ENCODE peak calls at places on chromosomes 13 and 19, in six cellular contexts. Q is AG09319, V is psoas muscle, Z is mucosa of descending colon, A is body of pancreas, N is AG04449. W is an unnamed sample.

GRCh38 chr13:48493076-48493765 is 39.7 kb downstream of the RCBTB2 start:
- DNase-seq in Q (no peak), V (no peak), Z (no peak), A (no peak), N (no peak), W (no peak)

GRCh38 chr13:95784891-95785290 is 108.0 kb downstream of the DNAJC3 start:
- DNase-seq in Q (no peak), V (no peak), Z (no peak), A (no peak), N (no peak), W (no peak)

GRCh38 chr19:23698711-23699520 is 11.9 kb upstream of the ZNF675 start:
- DNase-seq in Q (no peak), V (no peak), Z (peak), A (peak), N (no peak), W (no peak)

GRCh38 chr19:6070179-6071102 is 39.9 kb downstream of the RFX2 start:
- DNase-seq in Q (no peak), V (no peak), Z (no peak), A (no peak), N (no peak), W (no peak)

GRCh38 chr13:78608705-78609463 is 5.5 kb upstream of the POU4F1 start:
- DNase-seq in Q (no peak), V (no peak), Z (no peak), A (no peak), N (no peak), W (no peak)

GRCh38 chr19:6654347-6655310 is 15.3 kb downstream of the TNFSF14 start:
- DNase-seq in Q (no peak), V (no peak), Z (peak), A (no peak), N (no peak), W (no peak)

GRCh38 chr13:67568205-67568604 is 338.1 kb upstream of the PCDH9 start:
- DNase-seq in Q (no peak), V (no peak), Z (no peak), A (no peak), N (no peak), W (no peak)

GRCh38 chr19:50300051-50300450 is 29.1 kb downstream of the KCNC3 start:
- DNase-seq in Q (no peak), V (no peak), Z (no peak), A (no peak), N (no peak), W (no peak)

GRCh38 chr13:49183672-49184315 is 36.3 kb upstream of the MLNR start:
- DNase-seq in Q (no peak), V (no peak), Z (no peak), A (no peak), N (no peak), W (no peak)

GRCh38 chr13:73952683-73953082 is 181.5 kb downstream of the KLF12 start:
- DNase-seq in Q (no peak), V (no peak), Z (no peak), A (no peak), N (no peak), W (no peak)

GRCh38 chr19:41860419-41861097 is 503 bp downstream of the RPS19 start:
- DNase-seq in Q (no peak), V (peak), Z (no peak), A (no peak), N (no peak), W (no peak)

GRCh38 chr19:33235996-33236350 is 10.3 kb upstream of the SLC7A10 start:
- DNase-seq in Q (no peak), V (peak), Z (no peak), A (no peak), N (no peak), W (no peak)

GRCh38 chr19:37931941-37932655 is 25.1 kb downstream of the SIPA1L3 start:
- DNase-seq in Q (no peak), V (peak), Z (peak), A (peak), N (no peak), W (no peak)

GRCh38 chr13:30690282-30691188 is 44.8 kb upstream of the ALOX5AP start:
- DNase-seq in Q (peak), V (peak), Z (peak), A (peak), N (peak), W (no peak)

DNA sequence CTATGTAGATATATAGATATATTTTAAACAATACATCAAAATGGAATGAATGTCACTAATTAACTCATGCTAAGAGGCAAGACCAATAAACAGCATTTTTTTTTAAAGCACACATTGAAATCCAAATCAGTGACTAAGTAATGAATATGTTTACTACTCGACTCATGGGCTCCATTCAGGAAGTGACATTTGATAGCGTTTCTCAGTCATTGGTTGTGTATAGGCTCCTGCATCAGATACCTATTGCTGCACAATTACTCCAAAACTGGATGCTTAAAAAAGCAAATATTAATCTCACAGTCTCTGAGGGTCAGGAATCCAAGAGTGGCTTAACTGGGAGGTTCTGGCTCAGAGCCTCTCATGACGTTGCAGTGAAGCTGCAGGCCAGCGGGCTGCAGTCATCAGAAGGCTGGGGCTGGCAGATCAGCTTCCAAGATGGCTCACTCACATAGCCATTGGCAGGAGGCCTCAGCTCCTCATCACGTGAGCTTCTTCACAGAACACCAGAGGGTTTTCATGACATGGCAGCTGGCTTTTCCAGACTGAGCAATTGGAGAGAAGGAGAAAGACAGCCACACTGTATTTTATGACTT is 525.1 kb upstream of the NBEA start:
- DNase-seq in Q (peak), V (peak), Z (no peak), A (no peak), N (no peak), W (no peak)
- TF ChIP-seq CTCF in Q (no peak), V (no peak), Z (no peak), A (no peak), N (no peak), W (no peak)

GRCh38 chr19:10871711-10872550 is 578 bp downstream of the CARM1 start:
- DNase-seq in Q (no peak), V (peak), Z (peak), A (peak), N (no peak), W (no peak)
- TF ChIP-seq CTCF in Q (no peak), V (no peak), Z (no peak), A (no peak), N (peak), W (no peak)

DNA sequence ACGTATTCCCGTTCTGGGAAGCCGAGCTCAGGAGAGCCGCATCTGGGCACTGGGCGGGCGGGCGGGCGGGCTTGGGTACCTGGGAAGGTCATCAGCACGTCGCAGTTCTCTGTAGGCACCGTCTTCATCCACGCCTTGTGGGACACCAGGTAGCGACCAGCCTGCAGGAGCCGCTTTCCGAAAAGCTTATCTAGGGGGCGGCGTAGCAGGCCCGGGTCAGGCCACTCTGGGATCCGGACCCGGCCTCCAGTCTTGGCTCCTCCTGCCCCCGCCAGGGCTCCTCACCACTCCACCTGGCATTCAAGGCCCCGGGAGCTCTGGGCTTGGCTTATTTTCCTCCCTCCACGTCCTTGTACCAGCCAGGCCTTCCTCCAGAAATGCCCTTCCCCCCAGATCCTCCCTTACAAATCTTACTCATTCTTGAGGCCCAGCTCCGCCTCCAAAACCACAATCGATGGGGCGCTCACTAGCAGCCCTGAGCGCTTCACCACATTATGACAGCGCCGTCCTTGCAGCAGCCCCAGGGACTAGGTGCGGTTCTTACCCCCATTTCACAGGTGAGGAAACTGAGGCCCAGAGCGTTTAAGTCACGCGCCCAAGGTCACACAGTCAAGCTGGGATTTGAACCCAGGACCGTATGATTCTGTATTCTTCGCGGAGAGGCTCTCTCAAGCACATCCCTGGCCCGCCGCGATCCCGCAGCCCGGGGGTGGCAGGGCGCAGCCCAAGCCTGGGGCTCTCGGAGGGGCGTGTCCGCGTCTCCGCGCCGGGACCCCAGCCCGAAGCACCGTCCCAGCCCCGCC is 843 bp downstream of the ANO8 start:
- DNase-seq in Q (no peak), V (no peak), Z (peak), A (peak), N (no peak), W (no peak)
- TF ChIP-seq CTCF in Q (no peak), V (no peak), Z (no peak), A (no peak), N (no peak), W (no peak)

GRCh38 chr19:35027851-35028599 is 2.2 kb upstream of the SCN1B start:
- DNase-seq in Q (no peak), V (peak), Z (no peak), A (no peak), N (no peak), W (no peak)
- TF ChIP-seq CTCF in Q (no peak), V (no peak), Z (no peak), A (no peak), N (no peak), W (no peak)

GRCh38 chr13:97631158-97631557 is 197.2 kb downstream of the RAP2A start:
- DNase-seq in Q (no peak), V (peak), Z (no peak), A (no peak), N (no peak), W (no peak)
- TF ChIP-seq CTCF in Q (no peak), V (no peak), Z (no peak), A (no peak), N (no peak), W (no peak)

DNA sequence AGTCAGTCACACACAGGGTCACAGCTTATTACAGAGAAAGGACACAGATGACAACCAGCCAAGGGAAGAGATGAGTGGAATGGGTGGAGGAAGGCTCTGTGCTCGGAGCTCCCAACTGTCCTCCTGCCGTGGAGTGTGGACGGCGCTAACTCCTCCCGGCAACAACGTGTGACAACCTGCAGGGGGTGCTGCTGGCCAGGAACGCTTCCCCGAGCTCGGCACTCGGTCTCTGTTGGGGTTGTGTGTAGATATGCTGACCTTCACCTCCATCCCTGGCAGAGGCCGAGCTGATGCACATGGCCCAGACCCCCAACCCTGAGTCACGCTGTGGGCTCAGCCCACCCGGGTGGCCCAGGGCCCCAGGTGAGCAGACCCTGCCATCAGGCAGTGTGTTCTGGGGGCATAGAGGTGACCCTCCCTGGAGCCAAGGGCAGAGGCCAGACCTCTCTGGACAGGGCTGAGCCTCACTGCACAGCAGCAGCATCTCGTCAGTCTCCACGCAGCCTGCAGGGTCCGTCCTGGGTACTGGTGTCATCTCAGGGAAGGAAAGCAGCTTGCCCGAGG is 14.1 kb downstream of the ZNF444 start:
- DNase-seq in Q (no peak), V (no peak), Z (no peak), A (peak), N (no peak), W (no peak)
- TF ChIP-seq CTCF in Q (no peak), V (peak), Z (no peak), A (peak), N (peak), W (no peak)

GRCh38 chr19:13960863-13961784 is 8.8 kb downstream of the DCAF15 start:
- DNase-seq in Q (no peak), V (no peak), Z (no peak), A (no peak), N (no peak), W (no peak)

GRCh38 chr19:13961826-13962737 is 9.8 kb downstream of the DCAF15 start:
- DNase-seq in Q (no peak), V (no peak), Z (no peak), A (no peak), N (no peak), W (no peak)

GRCh38 chr19:13959141-13959961 is 7.0 kb downstream of the DCAF15 start:
- DNase-seq in Q (no peak), V (no peak), Z (no peak), A (no peak), N (no peak), W (no peak)

GRCh38 chr19:13958043-13958442 is 5.7 kb downstream of the DCAF15 start:
- DNase-seq in Q (no peak), V (no peak), Z (no peak), A (no peak), N (no peak), W (no peak)

GRCh38 chr19:13959962-13960862 is 7.9 kb downstream of the DCAF15 start:
- DNase-seq in Q (no peak), V (peak), Z (no peak), A (no peak), N (no peak), W (no peak)
- TF ChIP-seq CTCF in Q (peak), V (peak), Z (no peak), A (no peak), N (peak), W (no peak)

GRCh38 chr19:3736106-3736724 is 25.3 kb downstream of the APBA3 start:
- DNase-seq in Q (no peak), V (no peak), Z (no peak), A (no peak), N (no peak), W (no peak)

GRCh38 chr19:3733549-3734309 is 25.5 kb downstream of the TJP3 start:
- DNase-seq in Q (no peak), V (no peak), Z (no peak), A (no peak), N (no peak), W (no peak)

GRCh38 chr19:3730457-3730958 is 22.3 kb downstream of the TJP3 start:
- DNase-seq in Q (no peak), V (no peak), Z (peak), A (no peak), N (no peak), W (no peak)

GRCh38 chr19:3734310-3734600 is 26.1 kb downstream of the TJP3 start:
- DNase-seq in Q (no peak), V (no peak), Z (no peak), A (no peak), N (no peak), W (no peak)

DNA sequence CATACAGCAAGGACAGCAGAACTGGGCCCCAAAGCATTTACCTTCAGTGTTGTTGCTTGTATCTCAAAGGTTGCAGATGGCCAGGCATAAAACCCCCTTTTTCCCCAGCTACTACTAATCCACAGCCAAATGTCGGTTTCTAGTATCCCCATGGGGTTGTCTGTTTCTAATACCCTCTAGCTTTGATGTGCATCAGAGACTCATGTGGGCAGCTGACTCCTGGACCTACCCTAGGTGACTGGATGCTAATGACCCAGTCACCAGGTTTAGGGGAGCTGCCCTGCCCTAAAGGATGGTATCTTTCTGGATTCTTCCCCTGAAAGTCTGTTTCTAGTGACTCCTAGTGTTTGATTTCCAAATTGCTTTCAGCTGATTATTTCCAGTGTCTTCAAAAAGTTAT is 23.9 kb downstream of the TJP3 start:
- DNase-seq in Q (no peak), V (no peak), Z (no peak), A (no peak), N (no peak), W (no peak)
- TF ChIP-seq CTCF in Q (no peak), V (no peak), Z (no peak), A (no peak), N (no peak), W (no peak)

GRCh38 chr19:39032164-39032918 is at the start of gene FBXO27:
- DNase-seq in Q (no peak), V (no peak), Z (peak), A (peak), N (no peak), W (no peak)

GRCh38 chr19:39037194-39037593 is 4.8 kb upstream of the FBXO27 start:
- DNase-seq in Q (no peak), V (no peak), Z (no peak), A (no peak), N (no peak), W (no peak)

DNA sequence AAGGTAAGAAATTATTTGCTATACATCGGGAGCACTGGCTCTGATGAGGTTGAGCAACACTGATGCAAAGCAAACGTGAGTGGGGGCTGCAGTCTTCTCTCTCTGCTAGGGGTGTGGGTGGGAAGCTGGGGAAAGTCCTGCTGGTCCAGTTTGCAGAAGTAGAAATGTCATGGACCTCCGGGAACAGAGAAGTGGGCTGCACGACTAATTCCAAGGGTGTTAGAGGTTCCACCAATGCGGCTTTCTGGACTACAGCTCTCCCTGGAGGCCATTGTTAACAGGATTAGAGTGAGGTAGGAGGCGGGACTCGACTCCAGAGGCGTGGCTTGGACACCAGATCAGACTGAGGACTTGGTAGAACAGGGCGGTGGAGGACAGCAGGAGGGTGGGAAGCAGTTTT is 5.7 kb upstream of the FBXO27 start:
- DNase-seq in Q (no peak), V (no peak), Z (no peak), A (peak), N (no peak), W (no peak)
- TF ChIP-seq CTCF in Q (peak), V (no peak), Z (no peak), A (peak), N (peak), W (no peak)